ENCODE peak calls at places on chromosomes 6 and 20, in four cellular contexts. P, F, S and R are unnamed samples.
A peak's percentile ranks its signal among the peaks of the same experiment; 100 is the strongest.

GRCh38 chr6:34246563-34247391 is 2.0 kb downstream of the SMIM29 start:
- DNase-seq in P (peak; percentile 49), F (peak; percentile 59), S (no peak), R (peak; percentile 83)

GRCh38 chr20:11852801-11853200 is 64.9 kb upstream of the BTBD3 start:
- DNase-seq in P (no peak), F (no peak), S (no peak), R (no peak)

GRCh38 chr20:54255157-54255556 is 47.3 kb downstream of the PFDN4 start:
- DNase-seq in P (no peak), F (no peak), S (no peak), R (no peak)

GRCh38 chr20:834151-834747 is 734 bp downstream of the FAM110A start:
- DNase-seq in F (no peak), S (no peak), P (no peak), R (peak; percentile 46)

GRCh38 chr6:87237804-87238203 is 82.4 kb downstream of the ZNF292 start:
- DNase-seq in F (peak; percentile 14), P (peak; percentile 9), S (no peak), R (peak; percentile 51)

GRCh38 chr6:110412258-110412839 is 3.0 kb downstream of the DDO start:
- DNase-seq in F (no peak), S (no peak), P (no peak), R (no peak)

GRCh38 chr20:24309596-24309995 is 159.8 kb upstream of the SYNDIG1 start:
- DNase-seq in S (no peak), P (no peak), F (no peak), R (no peak)

GRCh38 chr6:14671261-14671681 is 553.7 kb downstream of the CD83 start:
- DNase-seq in P (no peak), F (no peak), S (no peak), R (no peak)

GRCh38 chr20:63344616-63345327 is 16.4 kb downstream of the CHRNA4 start:
- DNase-seq in S (no peak), P (no peak), F (no peak), R (peak; percentile 67)

GRCh38 chr6:120894077-120894476 is 440.2 kb downstream of the TBC1D32 start:
- DNase-seq in F (no peak), S (peak; percentile 15), P (no peak), R (no peak)
- TF ChIP-seq SIN3A in F (no peak), S (no peak), P (no peak), R (no peak)

GRCh38 chr6:105402090-105402980 is 547 bp downstream of the PREP start:
- DNase-seq in S (no peak), P (peak; percentile 25), F (no peak), R (peak; percentile 44)

GRCh38 chr6:105398859-105399258 is 4.0 kb downstream of the PREP start:
- DNase-seq in P (no peak), F (no peak), S (no peak), R (no peak)

GRCh38 chr6:105401247-105402089 is 1.4 kb downstream of the PREP start:
- DNase-seq in P (no peak), F (no peak), S (no peak), R (peak; percentile 30)

GRCh38 chr6:105400501-105400900 is 2.4 kb downstream of the PREP start:
- DNase-seq in F (no peak), P (no peak), S (no peak), R (no peak)

DNA sequence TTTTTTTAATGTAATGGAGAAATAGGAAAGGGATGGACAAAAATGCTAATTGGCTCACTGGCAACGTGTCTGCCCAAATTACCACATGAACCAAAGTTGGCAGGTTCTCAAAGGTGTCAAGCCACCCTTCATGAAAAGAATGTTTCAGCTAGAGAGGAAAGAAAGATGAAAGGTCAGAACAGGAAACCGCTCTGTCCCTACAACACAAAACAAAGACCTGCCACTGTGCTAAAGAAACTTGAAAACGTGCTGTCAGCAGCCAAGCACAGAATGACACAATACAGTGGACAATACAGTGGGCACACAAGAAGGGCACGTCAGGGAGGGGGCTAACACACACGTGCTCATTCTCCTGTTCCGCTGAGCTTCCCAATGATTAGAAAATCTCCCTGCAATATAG is 4.9 kb downstream of the PREP start:
- DNase-seq in S (no peak), F (no peak), P (peak; percentile 63), R (no peak)
- TF ChIP-seq NFIC in S (no peak), F (no peak), P (no peak), R (no peak)

DNA sequence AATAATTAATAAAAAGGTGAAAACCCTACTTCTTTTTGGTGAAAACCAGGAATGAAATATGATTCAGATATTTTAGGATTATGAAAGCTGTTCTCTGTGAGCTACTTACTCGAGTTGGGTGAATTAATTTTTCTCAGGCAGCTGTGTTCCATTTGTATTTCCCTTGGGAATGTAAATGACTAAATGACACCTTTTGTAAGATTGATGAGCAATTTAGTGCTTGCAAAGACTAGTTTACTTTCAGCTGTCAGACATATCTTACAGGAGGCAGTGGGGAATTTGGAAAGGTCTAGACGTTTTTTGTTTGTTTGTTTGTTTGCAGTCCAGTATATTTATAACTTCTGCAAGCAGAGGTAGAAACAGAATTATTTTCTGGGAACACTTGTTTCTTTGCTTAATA is 91.2 kb downstream of the AKAP7 start:
- DNase-seq in S (no peak), F (no peak), P (no peak), R (no peak)
- TF ChIP-seq SIN3A in S (no peak), F (no peak), P (no peak), R (no peak)

DNA sequence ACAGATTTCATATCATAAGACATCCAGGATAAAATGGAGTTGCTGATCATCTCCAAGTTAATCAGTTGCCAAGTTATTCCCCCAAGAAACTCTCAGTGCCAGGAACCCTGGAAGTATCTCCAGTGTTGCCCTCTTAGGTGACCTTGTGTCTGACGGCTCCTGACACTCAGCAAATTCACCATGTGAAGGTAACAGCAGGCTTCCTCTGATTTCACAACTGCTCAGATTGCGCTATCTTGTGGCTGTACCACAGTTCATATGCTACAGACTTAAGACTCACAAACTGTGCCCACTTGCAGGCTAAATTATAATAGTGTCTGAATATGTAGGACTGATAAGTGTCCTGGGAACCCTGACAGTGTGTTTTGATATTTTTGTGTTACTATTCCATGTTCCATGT is 186.6 kb upstream of the OPRM1 start:
- DNase-seq in F (no peak), P (no peak), S (no peak), R (no peak)
- TF ChIP-seq NFIC in F (no peak), P (no peak), S (no peak), R (no peak)